ENCODE peak calls at places on chromosomes 4 and X, in four cellular contexts. F is heart right ventricle; V is activated naive CD8-positive, alpha-beta T cell treated with anti-CD3 and anti-CD28 coated beads, Interleukin-2, amount 10 ng/mL, durations not matched to agents 7 days and 5 days; T is central memory CD8-positive, alpha-beta T cell. P is an unnamed sample.

GRCh38 chr4:101993002-101993840 is 202.7 kb downstream of the BANK1 start:
- ATAC-seq in V (no peak), T (no peak), F (no peak), P (no peak)

GRCh38 chrX:121009764-121010163 is 24.2 kb upstream of the CT47A1 start:
- ATAC-seq in V (no peak), F (no peak), T (no peak), P (no peak)

GRCh38 chr4:7734651-7735260 is 204.9 kb downstream of the AFAP1 start:
- ATAC-seq in V (no peak), F (no peak), T (no peak), P (no peak)

GRCh38 chr4:186137193-186137792 is 32.8 kb downstream of the FAM149A start:
- ATAC-seq in T (no peak), F (no peak), V (no peak), P (no peak)

GRCh38 chrX:14291626-14292025 is 237.7 kb upstream of the GLRA2 start:
- ATAC-seq in F (no peak), T (no peak), V (no peak), P (no peak)

GRCh38 chr4:55447826-55448225 is 52.1 kb downstream of the TMEM165 start:
- ATAC-seq in F (no peak), T (no peak), V (no peak), P (no peak)

GRCh38 chrX:131881194-131881593 is 141.9 kb upstream of the STK26 start:
- ATAC-seq in T (no peak), V (no peak), F (no peak), P (no peak)

GRCh38 chr4:185395956-185396723 is 416 bp upstream of the LRP2BP start:
- ATAC-seq in V (peak), F (peak), T (peak), P (peak)

GRCh38 chrX:79361192-79361870 is 5.8 kb downstream of the ITM2A start:
- ATAC-seq in V (no peak), T (peak), F (no peak), P (no peak)

GRCh38 chr4:64000241-64000640 is 409.0 kb downstream of the TECRL start:
- ATAC-seq in T (no peak), V (no peak), F (no peak), P (no peak)

GRCh38 chr4:152605641-152606304 is 69.9 kb upstream of the FBXW7 start:
- ATAC-seq in F (no peak), T (no peak), V (no peak), P (peak)

GRCh38 chrX:70525733-70526132 is 81.1 kb downstream of the DLG3 start:
- ATAC-seq in V (no peak), F (no peak), T (no peak), P (no peak)

GRCh38 chrX:43718081-43718480 is 62.0 kb downstream of the MAOA start:
- ATAC-seq in V (no peak), T (no peak), F (no peak), P (no peak)

GRCh38 chr4:17781831-17782287 is 438 bp upstream of the FAM184B start:
- ATAC-seq in T (no peak), F (peak), V (no peak), P (no peak)

GRCh38 chr4:68324509-68325262 is 25.2 kb downstream of the YTHDC1 start:
- ATAC-seq in T (no peak), V (no peak), F (no peak), P (no peak)

GRCh38 chr4:51884055-51884454 is 41.1 kb downstream of the DCUN1D4 start:
- ATAC-seq in F (no peak), V (no peak), T (no peak), P (no peak)

GRCh38 chr4:174873931-174874330 is 44.2 kb upstream of the ADAM29 start:
- ATAC-seq in F (no peak), T (no peak), V (no peak), P (no peak)

GRCh38 chr4:6369511-6369910 is 99.9 kb downstream of the WFS1 start:
- ATAC-seq in T (no peak), V (no peak), F (no peak), P (no peak)

GRCh38 chr4:54954656-54955388 is 170.6 kb downstream of the KDR start:
- ATAC-seq in T (no peak), V (no peak), F (peak), P (no peak)

GRCh38 chr4:144411119-144411518 is 234.8 kb upstream of the HHIP start:
- ATAC-seq in T (no peak), F (no peak), V (no peak), P (no peak)

GRCh38 chr4:69957209-69957608 is 8.3 kb downstream of the CSN2 start:
- ATAC-seq in V (no peak), F (no peak), T (no peak), P (no peak)

GRCh38 chr4:139017861-139018260 is 2.3 kb downstream of the NOCT start:
- ATAC-seq in F (no peak), T (no peak), V (no peak), P (no peak)

GRCh38 chrX:3219667-3220066 is 126.8 kb downstream of the MXRA5 start:
- ATAC-seq in F (no peak), T (no peak), V (no peak), P (no peak)

GRCh38 chrX:39985551-39985950 is 112.2 kb downstream of the BCOR start:
- ATAC-seq in T (no peak), V (no peak), F (peak), P (no peak)

GRCh38 chrX:38636949-38637819 is 75.8 kb downstream of the TSPAN7 start:
- ATAC-seq in F (peak), T (no peak), V (no peak), P (no peak)

GRCh38 chrX:47202877-47203276 is 9.2 kb downstream of the UBA1 start:
- ATAC-seq in T (no peak), V (no peak), F (no peak), P (no peak)

GRCh38 chr4:91243132-91243531 is 1060.6 kb upstream of the GRID2 start:
- ATAC-seq in V (no peak), T (no peak), F (peak), P (no peak)

GRCh38 chr4:94558392-94558920 is 106.7 kb downstream of the PDLIM5 start:
- ATAC-seq in T (no peak), V (no peak), F (no peak), P (no peak)

GRCh38 chr4:26273308-26273980 is 47.4 kb upstream of the RBPJ start:
- ATAC-seq in T (no peak), F (no peak), V (no peak), P (peak)

GRCh38 chr4:13545394-13545808 is 1.1 kb upstream of the NKX3-2 start:
- ATAC-seq in T (no peak), F (no peak), V (no peak), P (no peak)

GRCh38 chr4:113822555-113823290 is 61.2 kb upstream of the CAMK2D start:
- ATAC-seq in T (no peak), V (no peak), F (no peak), P (no peak)

GRCh38 chrX:110795645-110796510 is at the start of gene CHRDL1:
- ATAC-seq in F (no peak), T (no peak), V (peak), P (peak)

GRCh38 chrX:47877327-47877726 is 40.6 kb downstream of the ZNF81 start:
- ATAC-seq in F (no peak), T (no peak), V (no peak), P (no peak)